ENCODE peak calls at places on chromosomes 13 and 19, in ten cellular contexts. P is AG04450, F is endothelial cell of umbilical vein, H is DND-41, R is aorta, W is heart left ventricle, L is heart right ventricle, Y is right cardiac atrium, G is spleen, O is AG10803. A is an unnamed sample.
A peak's percentile ranks its signal among the peaks of the same experiment; 100 is the strongest.

GRCh38 chr13:73059460-73060250 is 850 bp downstream of the KLF5 start:
- DNase-seq in O (peak; percentile 15), P (no peak), Y (peak; percentile 30), F (peak; percentile 16), H (peak; percentile 54), L (peak; percentile 30), G (peak; percentile 92), W (peak; percentile 44), R (peak; percentile 87), A (no peak)

GRCh38 chr13:106276876-106277275 is 258.6 kb downstream of the EFNB2 start:
- DNase-seq in L (no peak), F (no peak), H (no peak), O (no peak), W (no peak), P (no peak), Y (no peak), R (no peak), G (no peak), A (no peak)

GRCh38 chr13:31814523-31814922 is 75.2 kb downstream of the RXFP2 start:
- DNase-seq in G (no peak), L (no peak), H (no peak), Y (no peak), F (no peak), P (no peak), O (no peak), R (no peak), W (no peak), A (no peak)

GRCh38 chr13:106416645-106417044 is 118.8 kb downstream of the EFNB2 start:
- DNase-seq in Y (no peak), F (no peak), H (no peak), P (no peak), L (no peak), O (no peak), G (no peak), W (no peak), R (no peak), A (no peak)

GRCh38 chr19:27851002-27851481 is 1361.9 kb downstream of the UQCRFS1 start:
- DNase-seq in L (no peak), P (no peak), G (no peak), H (no peak), F (no peak), R (no peak), O (no peak), Y (no peak), W (no peak), A (no peak)

GRCh38 chr13:25771641-25772478 is 280.0 kb downstream of the SHISA2 start:
- DNase-seq in Y (no peak), H (no peak), W (no peak), F (no peak), L (no peak), O (no peak), G (no peak), P (no peak), R (no peak), A (peak; percentile 29)

GRCh38 chr13:38602261-38602660 is 84.6 kb upstream of the FREM2 start:
- DNase-seq in G (no peak), W (no peak), L (no peak), H (no peak), Y (no peak), P (no peak), O (no peak), R (no peak), F (peak; percentile 31), A (no peak)

GRCh38 chr13:114134111-114134943 is 1.9 kb upstream of the RASA3 start:
- DNase-seq in L (no peak), H (no peak), W (no peak), G (peak; percentile 87), Y (peak; percentile 12), R (peak; percentile 70), P (no peak), F (no peak), O (no peak), A (no peak)

GRCh38 chr19:40467007-40467565 is 285 bp downstream of the SPTBN4 start:
- DNase-seq in H (no peak), Y (peak; percentile 29), P (no peak), L (no peak), F (no peak), W (no peak), O (no peak), R (no peak), G (peak; percentile 82), A (no peak)

GRCh38 chr19:48595171-48595570 is 11.4 kb upstream of the SPACA4 start:
- DNase-seq in H (no peak), L (no peak), F (no peak), W (no peak), R (no peak), G (no peak), Y (no peak), O (no peak), P (no peak), A (no peak)

GRCh38 chr13:69291292-69291906 is 816.2 kb upstream of the ATXN8OS start:
- DNase-seq in O (no peak), G (no peak), R (no peak), Y (no peak), L (no peak), W (no peak), F (no peak), H (no peak), P (no peak), A (no peak)
- H3K4me3 ChIP-seq in O (no peak overlapping the region), G (no peak overlapping the region), R (no peak overlapping the region), Y (no peak overlapping the region), L (no peak overlapping the region), W (no peak overlapping the region), F (no peak overlapping the region), H (no peak overlapping the region), P (no peak overlapping the region), A (no peak overlapping the region)

DNA sequence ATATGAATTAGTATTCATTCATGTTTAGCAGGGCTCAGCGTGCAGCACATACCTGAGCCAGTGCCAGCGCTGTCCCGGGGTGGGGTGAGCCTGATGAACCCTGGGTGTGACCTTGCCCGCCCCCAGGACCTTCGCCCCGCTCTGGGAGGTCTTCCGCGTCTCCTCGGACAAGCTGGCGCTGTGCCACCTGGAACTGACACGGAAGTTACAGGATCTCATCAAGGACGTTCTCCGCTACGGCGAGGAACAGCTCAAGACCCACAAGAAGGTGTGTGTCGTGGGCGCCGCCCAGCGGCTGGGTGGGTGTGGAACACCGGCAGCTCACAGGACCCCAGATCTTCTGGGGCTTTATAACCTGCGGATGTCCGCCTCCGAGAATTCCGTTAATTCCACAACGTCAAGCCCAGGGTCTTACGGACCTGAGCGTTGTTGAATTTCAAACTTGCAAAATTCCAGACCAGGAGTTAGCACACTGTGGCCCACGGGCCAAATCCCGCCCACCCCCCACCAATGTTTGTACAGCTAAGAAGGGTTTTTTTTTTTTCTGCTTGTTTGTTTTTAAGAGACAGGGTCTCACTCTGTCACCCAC is 15.4 kb downstream of the FCHO1 start:
- DNase-seq in R (peak; percentile 93), P (peak; percentile 32), H (no peak), L (peak; percentile 70), O (peak; percentile 77), F (peak; percentile 73), G (peak; percentile 94), W (peak; percentile 71), Y (peak; percentile 81), A (no peak)
- H3K4me3 ChIP-seq in R (no peak overlapping the region), P (peak overlapping the region; percentile 41), H (no peak overlapping the region), L (peak overlapping the region; percentile 29), O (peak overlapping the region; percentile 44), F (no peak overlapping the region), G (no peak overlapping the region), W (no peak overlapping the region), Y (no peak overlapping the region), A (peak overlapping the region; percentile 19)

GRCh38 chr19:18435848-18436631 is 1.9 kb downstream of the ISYNA1 start:
- DNase-seq in O (no peak), P (no peak), H (no peak), Y (no peak), G (peak; percentile 77), L (no peak), R (no peak), F (no peak), W (peak; percentile 61), A (no peak)

GRCh38 chr19:18438331-18439024 is 545 bp upstream of the ISYNA1 start:
- DNase-seq in W (peak; percentile 74), L (peak; percentile 68), P (no peak), O (no peak), G (peak; percentile 84), H (no peak), F (peak; percentile 24), Y (peak; percentile 79), R (no peak), A (no peak)

GRCh38 chr19:18437481-18438330 is at the start of gene ISYNA1:
- DNase-seq in F (peak; percentile 66), Y (no peak), P (no peak), R (peak; percentile 87), L (peak; percentile 69), G (peak; percentile 91), W (peak; percentile 74), H (no peak), O (no peak), A (no peak)

GRCh38 chr19:18435185-18435841 is 2.6 kb downstream of the ISYNA1 start:
- DNase-seq in L (no peak), P (no peak), R (no peak), G (peak; percentile 79), O (no peak), Y (no peak), H (no peak), F (no peak), W (no peak), A (no peak)

GRCh38 chr19:18436651-18437478 is 1.1 kb downstream of the ISYNA1 start:
- DNase-seq in F (peak; percentile 86), Y (peak; percentile 87), H (peak; percentile 91), G (peak; percentile 94), L (peak; percentile 91), R (peak; percentile 92), O (peak; percentile 65), W (peak; percentile 90), P (no peak), A (peak; percentile 42)
- H3K4me3 ChIP-seq in F (no peak overlapping the region), Y (peak overlapping the region; percentile 58), H (peak overlapping the region; percentile 68), G (peak overlapping the region; percentile 61), L (peak overlapping the region; percentile 60), R (peak overlapping the region; percentile 50), O (peak overlapping the region; percentile 59), W (peak overlapping the region; percentile 31), P (peak overlapping the region; percentile 69), A (peak overlapping the region; percentile 57)

GRCh38 chr19:3415695-3416094 is 49.3 kb downstream of the NFIC start:
- DNase-seq in Y (no peak), G (no peak), W (no peak), L (no peak), H (no peak), R (no peak), F (no peak), P (no peak), O (no peak), A (no peak)

GRCh38 chr19:3423183-3423829 is 56.9 kb downstream of the NFIC start:
- DNase-seq in L (peak; percentile 32), Y (peak; percentile 64), W (no peak), P (no peak), R (no peak), H (no peak), G (no peak), F (peak; percentile 45), O (no peak), A (no peak)

GRCh38 chr19:3420909-3421619 is 54.7 kb downstream of the NFIC start:
- DNase-seq in R (no peak), L (no peak), F (no peak), Y (no peak), H (no peak), W (no peak), O (no peak), G (no peak), P (no peak), A (no peak)

DNA sequence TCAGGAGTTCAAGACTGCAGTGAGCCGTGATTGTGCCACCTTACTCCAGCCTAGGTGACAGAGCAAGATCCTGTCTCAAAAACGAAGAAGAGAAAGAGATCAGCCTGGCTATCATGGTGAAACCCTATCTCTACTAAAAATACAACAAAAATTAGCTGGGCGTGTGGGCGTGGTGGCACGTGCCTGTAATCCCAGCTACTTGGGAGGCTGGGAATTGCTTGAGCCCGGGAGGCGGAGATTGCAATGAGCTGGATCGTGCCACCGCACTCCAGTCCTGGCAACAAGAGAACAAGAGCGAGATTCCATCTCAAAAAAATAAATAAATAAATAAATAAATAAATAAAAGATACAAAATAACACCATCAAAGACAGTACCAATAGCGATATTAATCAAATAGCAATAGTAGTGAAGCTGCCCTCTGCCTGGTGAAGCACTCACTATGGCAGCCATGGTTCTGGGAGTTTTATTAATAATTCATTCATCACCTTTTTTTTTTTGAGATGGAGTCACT is 53.9 kb downstream of the NFIC start:
- DNase-seq in G (no peak), H (no peak), W (no peak), P (no peak), O (no peak), R (no peak), Y (no peak), F (no peak), L (no peak), A (no peak)
- H3K4me3 ChIP-seq in G (no peak overlapping the region), H (no peak overlapping the region), W (no peak overlapping the region), P (no peak overlapping the region), O (no peak overlapping the region), R (no peak overlapping the region), Y (no peak overlapping the region), F (no peak overlapping the region), L (no peak overlapping the region), A (no peak overlapping the region)

A was measured in skeletal muscle cell.